ENCODE peak calls at places on chromosomes 4 and X, in five cellular contexts. L is IMR-90, C is A549, F is iPS DF 6.9, O is HCT116. J is an unnamed sample. For H3K9me3, the result is how much of the 10 kb centered on the place peaks cover.

GRCh38 chr4:174136013-174136412 is 147.5 kb downstream of the FBXO8 start:
- DNase-seq in L (no peak), C (no peak), F (no peak), O (no peak), J (no peak)

GRCh38 chr4:15653864-15654391 is 1.2 kb downstream of the FBXL5 start:
- DNase-seq in L (peak), C (peak), F (no peak), O (no peak), J (no peak)

GRCh38 chrX:72247206-72247944 is 8.5 kb upstream of the ERCC6L start:
- DNase-seq in L (peak), C (no peak), F (no peak), O (no peak), J (no peak)

GRCh38 chrX:9619581-9619980 is 146.1 kb downstream of the GPR143 start:
- DNase-seq in L (no peak), C (no peak), F (no peak), O (no peak), J (no peak)

GRCh38 chr4:67483868-67484602 is 61.3 kb downstream of the CENPC start:
- DNase-seq in L (peak), C (no peak), F (no peak), O (no peak), J (no peak)

GRCh38 chr4:9867746-9868425 is 86.5 kb downstream of the DRD5 start:
- DNase-seq in L (no peak), C (no peak), F (no peak), O (no peak), J (no peak)

GRCh38 chrX:23612846-23613245 is 54.4 kb upstream of the PRDX4 start:
- DNase-seq in L (no peak), C (no peak), F (no peak), O (no peak), J (no peak)

GRCh38 chr4:4308800-4309441 is 18.9 kb downstream of the ZBTB49 start:
- DNase-seq in L (peak), C (no peak), F (no peak), O (no peak), J (no peak)

GRCh38 chr4:175531405-175532091 is 280.5 kb downstream of the GPM6A start:
- DNase-seq in L (peak), C (peak), F (no peak), O (no peak), J (no peak)

GRCh38 chrX:118780915-118781314 is 42.7 kb upstream of the ZCCHC12 start:
- DNase-seq in L (peak), C (no peak), F (no peak), O (no peak), J (no peak)

GRCh38 chr4:134200811-134201215 is 776 bp downstream of the PABPC4L start:
- DNase-seq in L (no peak), C (no peak), F (no peak), O (no peak), J (no peak)

GRCh38 chr4:184476660-184477059 is 2.3 kb upstream of the IRF2 start:
- DNase-seq in L (no peak), C (no peak), F (no peak), O (no peak), J (no peak)

GRCh38 chrX:10098235-10098819 is 58.4 kb upstream of the CLCN4 start:
- DNase-seq in L (no peak), C (no peak), F (no peak), O (no peak), J (no peak)

GRCh38 chr4:182809417-182810102 is 107.6 kb downstream of the DCTD start:
- DNase-seq in L (no peak), C (no peak), F (no peak), O (peak), J (no peak)

GRCh38 chr4:75658881-75659280 is 14.3 kb downstream of the G3BP2 start:
- DNase-seq in L (peak), C (peak), F (no peak), O (no peak), J (no peak)

DNA sequence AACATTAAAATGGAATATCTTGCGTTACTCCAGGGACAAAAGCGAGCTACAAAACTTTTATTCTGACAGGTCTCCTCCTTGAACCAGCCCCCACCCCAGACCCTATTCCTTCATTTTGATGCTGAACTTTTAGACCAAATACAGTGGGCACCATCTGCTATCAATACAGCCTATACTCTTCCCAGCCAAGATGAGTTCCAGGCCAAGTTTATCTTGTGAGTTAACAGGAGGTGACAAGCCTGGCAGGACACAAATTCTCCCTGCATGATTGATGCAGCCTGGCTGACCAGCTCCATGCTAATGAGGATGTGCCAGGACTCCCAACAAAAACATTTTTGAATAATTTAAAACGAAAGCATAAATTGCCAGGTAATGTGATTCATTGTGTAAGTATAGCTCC is 125.0 kb downstream of the COL25A1 start:
- DNase-seq in L (no peak), C (no peak), F (no peak), O (no peak), J (no peak)
- H3K4me3 ChIP-seq in L (no peak), C (no peak), F (no peak), O (no peak), J (no peak)

DNA sequence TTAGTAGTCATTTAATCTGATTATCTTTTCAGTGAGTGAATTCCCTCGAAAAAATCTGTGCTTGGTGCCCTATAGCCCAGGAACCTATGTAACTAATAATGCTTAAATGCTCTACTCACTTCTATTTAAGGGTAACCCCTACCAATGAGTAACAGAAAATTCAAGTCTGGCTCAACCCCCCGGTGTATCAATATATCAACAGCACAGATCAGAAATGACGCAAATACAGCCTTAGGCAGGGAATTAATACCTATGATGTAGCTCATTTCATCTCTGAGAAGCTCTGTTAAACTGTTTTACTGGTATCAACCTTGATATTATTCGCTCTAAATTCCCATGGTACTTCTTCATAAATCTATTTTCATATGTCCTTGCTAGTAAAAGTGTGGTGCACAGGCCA is 28.6 kb downstream of the PDGFC start:
- DNase-seq in L (no peak), C (no peak), F (no peak), O (no peak), J (no peak)
- H3K27ac ChIP-seq in L (no peak), C (no peak), F (no peak), O (no peak), J (no peak)

DNA sequence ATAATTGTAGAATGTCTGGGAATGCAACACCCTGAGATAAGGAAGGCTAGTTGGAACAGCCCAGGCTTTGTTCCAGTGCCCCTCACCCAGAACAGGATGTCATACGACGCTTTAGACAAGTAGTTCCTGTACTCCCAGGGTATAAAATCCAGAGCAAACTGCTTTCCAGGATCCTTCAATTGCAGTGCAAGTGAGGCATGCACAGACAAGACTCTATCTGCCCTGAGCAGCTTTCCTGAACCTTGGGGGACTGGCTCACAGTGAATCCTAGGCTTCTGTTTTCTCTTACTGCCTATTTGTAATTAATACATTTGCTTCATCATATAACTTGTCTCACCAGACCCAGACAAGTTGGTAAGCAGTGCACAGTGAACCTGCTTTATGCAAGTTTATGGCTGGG is 48.4 kb upstream of the IL9R start:
- DNase-seq in L (no peak), C (no peak), F (no peak), O (no peak), J (no peak)
- H3K9me3 ChIP-seq in L (under half), C (under half), F (under half), O (under half), J (under half)

DNA sequence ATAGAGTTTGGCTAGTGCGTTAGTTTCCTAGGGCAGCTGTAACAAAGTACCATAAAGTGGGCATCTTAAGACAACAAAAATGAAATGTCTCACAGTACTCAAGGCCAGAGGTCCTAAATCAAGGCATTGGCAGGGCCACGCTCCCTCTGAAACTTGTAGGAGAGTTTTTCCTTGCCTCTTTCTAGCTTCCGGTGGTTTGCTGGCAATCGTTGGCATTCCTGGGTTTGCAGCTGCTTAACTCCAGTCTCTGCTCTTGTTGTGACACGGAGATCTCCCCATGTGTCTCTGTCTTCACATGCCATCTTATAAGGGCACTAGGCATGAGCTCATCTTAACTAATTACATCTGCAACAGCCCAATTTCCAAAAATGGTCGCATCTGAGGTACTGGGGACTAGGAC is 362.0 kb upstream of the BOD1L1 start:
- DNase-seq in L (no peak), C (peak), F (no peak), O (no peak), J (no peak)
- H3K4me3 ChIP-seq in L (no peak), C (no peak), F (no peak), O (no peak), J (no peak)

DNA sequence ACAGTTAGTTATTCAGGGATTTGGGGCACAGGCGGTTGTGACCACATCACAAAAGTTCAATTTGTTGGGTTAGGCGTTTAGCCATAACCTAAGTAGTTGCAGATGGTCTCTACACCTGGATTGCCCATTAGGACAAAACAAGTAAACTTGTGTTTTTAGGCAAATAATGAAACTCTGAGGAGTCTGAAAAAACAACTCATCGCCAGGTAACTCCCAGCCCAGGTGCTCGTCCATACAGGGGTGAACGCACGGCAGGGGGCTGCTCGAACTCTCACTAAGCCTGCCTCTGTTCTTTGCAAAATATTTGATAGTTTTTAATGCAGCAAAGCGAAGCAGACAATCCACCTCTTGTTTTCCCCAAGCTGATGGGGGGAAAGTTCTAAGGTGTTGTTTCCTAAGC is 571 bp upstream of the RHOH start:
- DNase-seq in L (no peak), C (no peak), F (no peak), O (no peak), J (no peak)
- H3K27ac ChIP-seq in L (no peak), C (no peak), F (no peak), O (no peak), J (peak)